ENCODE peak calls at places on chromosome 7, in six cellular contexts. O is lung, T is Panc1, X is A673, H is thoracic aorta, Q is H1. I is an unnamed sample. For H3K36me3, the result is how much of the 10 kb centered on the place peaks cover.

GRCh38 chr7:155509725-155510551 is 36.4 kb downstream of the CNPY1 start:
- DNase-seq in X (peak), T (no peak), H (no peak), Q (peak), O (no peak), I (no peak)

GRCh38 chr7:69682518-69682917 is 84.2 kb downstream of the AUTS2 start:
- DNase-seq in T (no peak), O (no peak), H (no peak), Q (no peak), X (no peak), I (no peak)

GRCh38 chr7:30989008-30989823 is 25.5 kb downstream of the GHRHR start:
- DNase-seq in O (no peak), Q (no peak), T (no peak), X (no peak), H (no peak), I (no peak)

GRCh38 chr7:162583-163297 is 29.6 kb upstream of the FAM20C start:
- DNase-seq in O (no peak), X (no peak), T (no peak), H (no peak), Q (no peak), I (no peak)

GRCh38 chr7:118085000-118085399 is 99.0 kb upstream of the LSM8 start:
- DNase-seq in X (no peak), Q (no peak), O (no peak), H (no peak), T (no peak), I (no peak)

GRCh38 chr7:105567821-105568220 is 13.5 kb downstream of the EFCAB10 start:
- DNase-seq in T (no peak), Q (no peak), O (no peak), H (no peak), X (no peak), I (no peak)

GRCh38 chr7:96786998-96787395 is 77.4 kb upstream of the SEM1 start:
- DNase-seq in X (no peak), O (no peak), H (no peak), T (no peak), Q (no peak), I (no peak)

GRCh38 chr7:69575651-69576050 is 22.6 kb upstream of the AUTS2 start:
- DNase-seq in T (no peak), X (no peak), Q (no peak), O (no peak), H (no peak), I (no peak)

GRCh38 chr7:80134536-80135305 is at the start of gene GNAI1:
- DNase-seq in Q (peak), H (no peak), O (peak), X (peak), T (no peak), I (peak)

GRCh38 chr7:2444476-2444875 is 31.7 kb downstream of the GRIFIN start:
- DNase-seq in H (no peak), Q (no peak), T (no peak), X (no peak), O (no peak), I (no peak)

GRCh38 chr7:157158400-157158799 is 19.7 kb downstream of the UBE3C start:
- DNase-seq in T (no peak), Q (no peak), X (no peak), O (no peak), H (no peak), I (no peak)

GRCh38 chr7:79272938-79273337 is 180.5 kb downstream of the MAGI2 start:
- DNase-seq in T (no peak), O (no peak), X (no peak), Q (no peak), H (no peak), I (no peak)

GRCh38 chr7:8714791-8715190 is 281.4 kb downstream of the NXPH1 start:
- DNase-seq in O (no peak), T (no peak), Q (no peak), H (no peak), X (no peak), I (no peak)

GRCh38 chr7:135994466-135995205 is 17.5 kb upstream of the MTPN start:
- DNase-seq in X (no peak), T (no peak), H (no peak), O (no peak), Q (no peak), I (no peak)

GRCh38 chr7:12403287-12404181 is at the start of gene VWDE:
- DNase-seq in X (peak), H (no peak), T (peak), O (peak), Q (no peak), I (peak)

GRCh38 chr7:40760997-40761396 is 626.2 kb downstream of the SUGCT start:
- DNase-seq in T (no peak), X (no peak), H (no peak), Q (no peak), O (no peak), I (no peak)

GRCh38 chr7:131557521-131558385 is 1.3 kb upstream of the PODXL start:
- DNase-seq in X (peak), H (no peak), T (no peak), O (no peak), Q (peak), I (no peak)

GRCh38 chr7:42480304-42480665 is 243.3 kb upstream of the GLI3 start:
- DNase-seq in T (no peak), X (no peak), O (no peak), Q (no peak), H (no peak), I (no peak)

GRCh38 chr7:102927303-102927933 is 14.6 kb downstream of the LRRC17 start:
- DNase-seq in O (no peak), H (no peak), X (no peak), Q (no peak), T (no peak), I (no peak)

GRCh38 chr7:75611557-75612178 is 119.5 kb downstream of the SPDYE5 start:
- DNase-seq in H (peak), O (peak), Q (no peak), X (no peak), T (no peak), I (peak)

GRCh38 chr7:123643495-123644428 is 11.9 kb upstream of the LMOD2 start:
- DNase-seq in O (no peak), H (no peak), X (peak), Q (peak), T (no peak), I (no peak)

DNA sequence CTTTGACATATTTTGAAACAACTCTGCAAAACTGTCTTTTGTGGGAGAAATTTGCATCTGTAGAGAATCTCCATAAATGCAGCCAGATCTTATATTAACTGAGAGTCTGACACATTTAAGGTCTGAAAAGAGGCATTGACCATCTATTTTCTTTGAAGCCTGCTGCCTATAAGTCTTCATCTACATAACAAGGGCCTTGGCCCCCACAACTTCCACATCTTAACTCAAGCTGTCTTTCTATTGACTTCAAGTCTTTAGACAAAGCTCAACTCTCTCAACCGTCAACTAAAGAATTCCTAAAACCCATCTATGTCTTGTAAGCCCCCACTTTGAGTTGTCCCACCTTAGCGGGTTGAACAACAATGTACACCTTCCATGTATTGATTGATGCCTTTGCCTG is 72.4 kb upstream of the ADCY1 start:
- DNase-seq in X (no peak), H (no peak), O (no peak), Q (no peak), T (no peak), I (no peak)
- H3K36me3 ChIP-seq in X (under half), H (under half), O (under half), Q (under half), T (under half), I (under half)

GRCh38 chr7:28722684-28723083 is 235.4 kb downstream of the TRIL start:
- DNase-seq in T (no peak), X (no peak), Q (no peak), H (no peak), O (no peak), I (no peak)
- H3K27ac ChIP-seq in T (no peak), X (no peak), Q (no peak), H (no peak), O (no peak), I (no peak)

GRCh38 chr7:66206909-66207240 is 1.7 kb downstream of the TPST1 start:
- DNase-seq in T (no peak), Q (no peak), X (no peak), O (no peak), H (no peak), I (no peak)
- H3K4me3 ChIP-seq in T (no peak), Q (no peak), X (no peak), O (no peak), H (peak), I (no peak)

DNA sequence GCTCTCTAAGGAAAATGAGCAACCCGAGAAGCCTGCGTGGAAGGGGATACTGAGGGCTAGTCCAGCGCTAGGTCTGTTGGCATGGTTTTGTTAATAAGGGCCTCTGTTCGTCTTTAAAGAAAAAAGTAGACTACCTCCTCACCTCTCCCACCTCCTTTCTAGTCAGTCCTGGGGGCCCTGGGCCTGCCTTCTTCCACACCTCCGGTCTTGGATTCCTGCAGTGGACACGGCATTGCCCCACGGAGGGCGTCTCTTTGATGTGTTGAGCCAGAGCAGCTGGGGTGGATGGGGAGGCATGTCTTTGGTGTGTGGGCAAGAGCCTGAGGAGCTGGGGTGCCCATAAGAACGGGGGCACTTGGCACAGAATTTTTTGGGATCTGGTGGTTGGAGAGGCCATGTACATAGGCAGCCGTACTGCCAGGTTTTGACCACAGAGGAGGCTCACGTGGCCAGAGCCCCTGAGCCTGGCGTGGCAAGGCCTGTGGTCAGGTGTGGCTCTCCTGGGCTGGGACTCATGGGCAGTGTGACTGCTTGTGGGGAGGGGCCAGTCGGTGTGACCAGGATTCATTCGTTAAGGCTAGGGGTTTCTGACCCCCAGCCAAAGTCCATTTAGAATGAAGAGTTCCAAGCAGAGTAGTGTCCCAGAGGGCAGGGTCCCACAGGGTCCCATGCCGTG is 38.1 kb downstream of the AGAP3 start:
- DNase-seq in X (no peak), Q (no peak), T (no peak), O (no peak), H (no peak), I (no peak)
- H3K36me3 ChIP-seq in X (under half), Q (under half), T (under half), O (under half), H (under half), I (under half)

GRCh38 chr7:128725524-128725923 is 13.6 kb upstream of the CALU start:
- DNase-seq in H (no peak), Q (no peak), X (peak), T (no peak), O (no peak), I (no peak)
- H3K27ac ChIP-seq in H (no peak), Q (no peak), X (peak), T (no peak), O (no peak), I (no peak)

GRCh38 chr7:130141161-130141857 is 63.9 kb downstream of the TMEM209 start:
- DNase-seq in O (peak), H (no peak), X (peak), Q (peak), T (no peak), I (peak)
- H3K4me3 ChIP-seq in O (peak), H (peak), X (no peak), Q (peak), T (no peak), I (peak)

DNA sequence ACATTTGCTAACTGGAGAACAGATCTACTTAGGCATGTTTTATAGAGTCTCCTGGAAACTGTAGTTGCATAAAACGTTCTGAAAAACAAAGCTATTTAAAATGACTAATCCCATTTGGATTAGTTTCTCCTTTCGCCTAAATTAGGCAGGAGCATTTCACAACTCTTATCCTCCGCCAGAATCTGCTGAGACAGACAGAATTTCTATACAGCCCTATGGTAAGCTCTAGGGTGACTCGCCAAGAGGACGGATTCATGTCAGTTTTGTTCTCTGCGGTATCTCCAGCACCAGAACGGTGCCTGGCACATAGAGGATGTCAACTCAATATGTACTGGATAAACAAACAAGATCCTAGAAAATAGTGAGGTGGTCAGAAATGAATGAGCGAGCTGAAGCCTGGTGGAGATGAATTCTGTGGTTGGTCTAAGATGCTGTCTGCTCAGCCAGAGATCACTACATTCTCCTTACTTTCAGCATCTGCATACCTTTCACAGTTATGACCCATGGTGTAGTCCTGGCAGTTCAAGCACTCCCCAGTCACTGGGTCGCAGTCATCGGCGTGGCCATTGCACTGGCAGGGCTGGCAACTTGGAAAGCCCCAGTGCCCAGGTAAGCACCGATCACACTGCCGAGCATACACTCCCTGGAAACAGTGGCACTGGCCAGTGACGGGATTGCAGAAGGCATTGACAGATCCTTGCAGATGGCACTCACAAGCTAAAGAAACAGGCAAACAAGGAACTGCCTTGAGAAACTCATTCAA is 44.0 kb downstream of the LAMB1 start:
- DNase-seq in Q (no peak), H (no peak), O (no peak), T (no peak), X (peak), I (no peak)
- H3K36me3 ChIP-seq in Q (under half), H (under half), O (under half), T (under half), X (half or more), I (under half)

DNA sequence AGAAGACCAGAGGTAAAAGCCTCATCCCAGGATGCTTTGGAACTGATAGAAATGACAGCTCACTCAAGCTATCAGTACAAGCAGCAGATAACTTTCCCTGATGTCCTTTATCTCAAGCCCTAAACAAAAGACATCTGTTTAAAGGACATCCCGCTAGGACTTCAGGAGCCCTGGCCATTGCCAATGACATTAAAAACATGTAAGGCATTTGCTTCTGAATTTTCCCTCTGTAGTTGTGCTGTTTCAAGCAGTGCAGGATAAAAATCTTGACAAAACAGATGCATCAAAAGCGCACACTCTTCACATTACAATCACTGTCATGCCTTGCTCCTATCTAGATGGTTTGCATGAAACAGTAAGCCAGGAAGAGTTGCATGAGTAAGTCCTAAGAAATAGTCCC is 159.8 kb downstream of the AOAH start:
- DNase-seq in Q (no peak), H (no peak), X (no peak), O (no peak), T (no peak), I (no peak)
- H3K27ac ChIP-seq in Q (no peak), H (no peak), X (no peak), O (no peak), T (no peak), I (no peak)

I was measured in prostate gland.